ENCODE peak calls at places on chromosomes 1 and 21, in eight cellular contexts. N, Q, O, T, L, A, B and J are unnamed samples.

GRCh38 chr1:200811704-200812103 is 61.1 kb upstream of the GPR25 start:
- DNase-seq in N (no peak), L (no peak), T (no peak), O (no peak), B (no peak), A (no peak), Q (no peak), J (no peak)

GRCh38 chr1:115723756-115724155 is 44.8 kb downstream of the CASQ2 start:
- DNase-seq in N (no peak), L (no peak), Q (no peak), T (no peak), O (no peak), A (no peak), B (no peak), J (no peak)

GRCh38 chr1:150282558-150282958 is 204 bp downstream of the CIART start:
- DNase-seq in A (peak), L (no peak), Q (no peak), N (peak), T (no peak), O (no peak), B (no peak), J (no peak)

GRCh38 chr1:93905051-93905450 is 4.2 kb downstream of the GCLM start:
- DNase-seq in L (no peak), N (peak), A (no peak), T (no peak), Q (no peak), B (no peak), O (no peak), J (no peak)

GRCh38 chr1:15089244-15089992 is 64.1 kb upstream of the TMEM51 start:
- DNase-seq in T (no peak), A (no peak), O (peak), Q (peak), B (no peak), L (no peak), N (no peak), J (no peak)

GRCh38 chr1:151175910-151176309 is at the start of gene TMOD4:
- DNase-seq in T (no peak), A (peak), Q (no peak), L (no peak), N (peak), O (no peak), B (no peak), J (no peak)

GRCh38 chr1:98355656-98356384 is 305.7 kb upstream of the SNX7 start:
- DNase-seq in L (no peak), T (no peak), Q (no peak), N (peak), B (no peak), A (no peak), O (no peak), J (no peak)

GRCh38 chr1:83860506-83861221 is 138.3 kb downstream of the TTLL7 start:
- DNase-seq in O (peak), N (no peak), T (peak), B (peak), A (no peak), Q (peak), L (peak), J (no peak)

GRCh38 chr1:20248954-20249612 is 41.6 kb upstream of the VWA5B1 start:
- DNase-seq in A (no peak), O (no peak), T (no peak), L (no peak), Q (no peak), N (no peak), B (no peak), J (no peak)

GRCh38 chr1:235105051-235106043 is 23.3 kb downstream of the TOMM20 start:
- DNase-seq in N (peak), B (no peak), O (no peak), T (no peak), A (no peak), Q (no peak), L (no peak), J (no peak)

GRCh38 chr1:53294557-53294956 is 33.3 kb downstream of the LRP8 start:
- DNase-seq in Q (no peak), A (no peak), O (no peak), B (no peak), T (no peak), N (peak), L (no peak), J (no peak)

GRCh38 chr1:94617139-94617805 is 75.7 kb upstream of the F3 start:
- DNase-seq in T (no peak), Q (no peak), A (no peak), O (no peak), L (no peak), B (no peak), N (peak), J (no peak)

GRCh38 chr1:208107817-208108608 is 136.2 kb downstream of the PLXNA2 start:
- DNase-seq in T (no peak), L (peak), O (no peak), Q (no peak), N (peak), B (no peak), A (peak), J (no peak)

GRCh38 chr1:224301391-224301790 is 28.6 kb downstream of the NVL start:
- DNase-seq in B (no peak), N (no peak), O (no peak), L (no peak), A (no peak), T (no peak), Q (no peak), J (no peak)

GRCh38 chr1:83857108-83857507 is 141.8 kb downstream of the TTLL7 start:
- DNase-seq in A (no peak), O (no peak), Q (no peak), N (peak), B (no peak), L (no peak), T (no peak), J (no peak)

GRCh38 chr21:28257276-28257675 is 735.4 kb downstream of the LTN1 start:
- DNase-seq in L (no peak), N (no peak), Q (no peak), O (no peak), B (no peak), T (no peak), A (no peak), J (no peak)

GRCh38 chr1:93007941-93008577 is 46.8 kb upstream of the DIPK1A start:
- DNase-seq in T (no peak), B (no peak), O (no peak), L (no peak), Q (no peak), A (no peak), N (peak), J (peak)

GRCh38 chr1:115201598-115201997 is 112.3 kb upstream of the TSPAN2 start:
- DNase-seq in T (no peak), A (no peak), Q (no peak), N (no peak), O (no peak), B (no peak), L (no peak), J (peak)

GRCh38 chr1:206708882-206709281 is 24.2 kb downstream of the MAPKAPK2 start:
- DNase-seq in A (no peak), O (no peak), L (no peak), Q (no peak), T (no peak), N (no peak), B (no peak), J (no peak)

GRCh38 chr1:70324683-70325082 is 29.8 kb downstream of the ANKRD13C start:
- DNase-seq in B (no peak), Q (no peak), L (no peak), N (no peak), T (no peak), O (no peak), A (no peak), J (no peak)

GRCh38 chr1:10685851-10686403 is 110.5 kb downstream of the CASZ1 start:
- DNase-seq in N (peak), A (no peak), L (peak), T (peak), B (no peak), O (no peak), Q (peak), J (no peak)

GRCh38 chr1:18913065-18913502 is 10.7 kb upstream of the ALDH4A1 start:
- DNase-seq in A (peak), T (peak), O (peak), Q (peak), L (peak), N (peak), B (peak), J (no peak)

GRCh38 chr1:22875240-22875639 is 97.4 kb downstream of the LACTBL1 start:
- DNase-seq in N (no peak), Q (no peak), L (no peak), O (no peak), A (no peak), T (no peak), B (no peak), J (no peak)

GRCh38 chr1:197081117-197081753 is 14.2 kb upstream of the F13B start:
- DNase-seq in L (no peak), B (no peak), N (no peak), T (no peak), A (no peak), O (no peak), Q (no peak), J (no peak)

GRCh38 chr1:41740630-41741239 is 178.0 kb downstream of the HIVEP3 start:
- DNase-seq in T (no peak), B (no peak), Q (no peak), A (no peak), L (no peak), N (no peak), O (no peak), J (no peak)

GRCh38 chr1:184827600-184828368 is 73.1 kb upstream of the EDEM3 start:
- DNase-seq in T (no peak), N (peak), A (no peak), O (no peak), B (no peak), L (no peak), Q (no peak), J (no peak)

GRCh38 chr1:40783001-40783905 is at the start of gene KCNQ4:
- DNase-seq in T (peak), L (peak), N (no peak), O (peak), B (no peak), Q (peak), A (peak), J (no peak)

GRCh38 chr1:157104598-157105293 is 5.1 kb upstream of the ETV3L start:
- DNase-seq in L (no peak), O (no peak), B (peak), A (no peak), Q (no peak), N (peak), T (no peak), J (no peak)

GRCh38 chr1:110067957-110068645 is 2.4 kb downstream of the ALX3 start:
- DNase-seq in O (no peak), B (no peak), L (no peak), N (no peak), A (no peak), Q (no peak), T (no peak), J (no peak)

GRCh38 chr1:117658676-117659075 is 52.8 kb downstream of the TENT5C start:
- DNase-seq in O (no peak), L (no peak), B (no peak), T (no peak), A (no peak), Q (peak), N (no peak), J (no peak)

GRCh38 chr1:224643653-224644052 is 27.5 kb downstream of the CNIH3 start:
- DNase-seq in Q (no peak), B (no peak), N (no peak), O (no peak), L (no peak), A (no peak), T (no peak), J (no peak)

GRCh38 chr1:24643362-24644346 is 552 bp downstream of the SRRM1 start:
- DNase-seq in Q (peak), O (no peak), B (peak), L (no peak), A (no peak), N (no peak), T (no peak), J (no peak)

GRCh38 chr1:63063367-63063766 is 259.0 kb upstream of the FOXD3 start:
- DNase-seq in Q (no peak), A (no peak), O (no peak), T (no peak), B (no peak), N (no peak), L (no peak), J (no peak)

GRCh38 chr1:147171399-147172167 is 687 bp downstream of the PRKAB2 start:
- DNase-seq in L (no peak), N (no peak), Q (no peak), O (no peak), T (peak), A (no peak), B (peak), J (no peak)

GRCh38 chr1:178371236-178371635 is 125.5 kb downstream of the CLEC20A start:
- DNase-seq in L (no peak), Q (no peak), O (no peak), B (no peak), N (peak), T (no peak), A (no peak), J (no peak)

GRCh38 chr1:108209456-108210108 is 9.4 kb upstream of the SLC25A24 start:
- DNase-seq in Q (no peak), L (no peak), T (no peak), A (no peak), B (no peak), O (no peak), N (no peak), J (no peak)

GRCh38 chr1:153120945-153121344 is 7.6 kb upstream of the SPRR2F start:
- DNase-seq in O (no peak), B (no peak), A (no peak), N (no peak), L (no peak), Q (no peak), T (no peak), J (no peak)

GRCh38 chr1:204791453-204792366 is 79.0 kb upstream of the NFASC start:
- DNase-seq in O (peak), B (peak), A (no peak), L (peak), N (peak), Q (peak), T (peak), J (no peak)

GRCh38 chr21:32190491-32191144 is 88.2 kb downstream of the MIS18A start:
- DNase-seq in L (no peak), N (no peak), T (no peak), A (no peak), O (no peak), Q (no peak), B (no peak), J (no peak)

GRCh38 chr21:41972511-41973205 is 18.8 kb upstream of the C2CD2 start:
- DNase-seq in B (no peak), T (no peak), O (no peak), L (no peak), Q (peak), N (no peak), A (no peak), J (peak)

GRCh38 chr21:41975391-41976272 is 21.8 kb upstream of the C2CD2 start:
- DNase-seq in Q (no peak), T (no peak), A (no peak), N (no peak), O (no peak), L (no peak), B (no peak), J (peak)

GRCh38 chr21:41974752-41975053 is 20.9 kb upstream of the C2CD2 start:
- DNase-seq in B (no peak), N (no peak), O (no peak), T (no peak), L (no peak), A (no peak), Q (peak), J (peak)

GRCh38 chr21:41973427-41973831 is 19.6 kb upstream of the C2CD2 start:
- DNase-seq in B (no peak), Q (peak), A (no peak), L (no peak), T (no peak), N (no peak), O (no peak), J (peak)

GRCh38 chr21:41973861-41974751 is 20.3 kb upstream of the C2CD2 start:
- DNase-seq in Q (peak), N (peak), T (no peak), B (no peak), O (peak), L (no peak), A (no peak), J (peak)
- TF ChIP-seq CTCF in Q (peak), N (peak), T (no peak), B (no peak), O (no peak), L (no peak), A (no peak), J (no peak)

GRCh38 chr1:67760030-67760821 is 73.0 kb downstream of the GNG12 start:
- DNase-seq in L (peak), T (peak), N (peak), Q (peak), B (peak), O (peak), A (no peak), J (no peak)
- TF ChIP-seq POLR2A in L (no peak), T (no peak), N (no peak), Q (no peak), B (no peak), O (no peak), A (no peak), J (no peak)

DNA sequence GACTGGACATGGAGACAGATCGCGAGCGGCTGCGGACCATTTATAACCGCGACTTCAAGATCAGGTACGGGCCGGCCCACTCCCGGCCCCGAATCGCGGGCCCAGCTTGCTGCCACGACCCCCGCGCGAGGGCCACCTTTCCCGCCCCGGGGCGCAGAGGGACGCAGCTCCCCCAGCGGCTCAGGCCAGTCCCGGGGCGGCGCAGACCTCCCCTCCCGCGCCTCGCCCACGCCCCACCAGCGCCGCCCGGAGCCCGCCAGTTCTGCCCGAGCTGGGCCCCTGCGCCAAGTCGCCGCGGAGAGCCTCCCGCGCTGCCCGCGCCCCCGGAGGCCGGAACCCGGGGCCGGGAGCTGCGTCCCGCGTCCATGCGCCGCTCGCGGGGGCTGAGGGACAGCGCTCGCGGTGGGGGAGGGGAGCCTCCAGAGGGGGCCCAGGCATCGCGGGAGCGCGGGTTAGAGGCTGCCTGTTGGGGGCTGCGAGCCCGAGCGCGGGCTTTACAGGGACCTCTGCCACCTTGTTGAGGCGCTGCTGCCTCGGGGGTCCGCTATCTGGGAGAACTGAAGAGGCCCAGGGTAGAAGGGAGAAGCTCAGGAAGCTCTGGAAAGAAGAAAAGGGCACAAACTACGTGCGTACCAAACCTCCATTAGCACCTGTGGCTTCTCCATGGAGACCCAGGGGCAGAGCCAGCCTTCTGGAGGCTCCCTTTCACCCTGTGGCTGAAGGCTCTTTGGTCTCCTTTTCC is 698 bp downstream of the MOV10 start:
- DNase-seq in O (peak), N (peak), L (peak), B (peak), T (peak), Q (no peak), A (no peak), J (no peak)
- TF ChIP-seq CTCF in O (no peak), N (peak), L (peak), B (peak), T (no peak), Q (no peak), A (no peak), J (peak)

DNA sequence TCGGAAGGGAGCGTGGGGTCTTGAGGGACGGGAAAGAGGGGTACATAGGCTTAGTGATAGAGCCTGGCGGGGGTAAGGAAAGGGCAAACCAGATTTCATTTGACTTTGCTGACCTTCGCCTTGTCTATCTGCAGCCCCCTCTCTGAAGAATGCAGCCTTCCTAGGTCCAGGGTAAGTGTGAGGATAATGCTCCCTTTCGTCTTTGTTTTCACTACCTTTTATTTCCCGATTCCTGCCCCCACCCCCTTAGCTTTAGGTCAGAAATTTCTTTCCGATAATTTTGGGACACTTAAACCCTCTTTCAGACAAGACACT is 396 bp downstream of the ATP5PB start:
- DNase-seq in O (no peak), Q (no peak), L (no peak), N (no peak), A (no peak), B (no peak), T (no peak), J (no peak)
- TF ChIP-seq POLR2A in O (no peak), Q (no peak), L (no peak), N (no peak), A (no peak), B (no peak), T (no peak), J (no peak)

GRCh38 chr1:30548294-30548693 is 175.1 kb downstream of the MATN1 start:
- DNase-seq in A (no peak), O (no peak), N (no peak), Q (no peak), T (no peak), B (no peak), L (no peak), J (no peak)
- TF ChIP-seq CTCF in A (no peak), O (no peak), N (no peak), Q (no peak), T (no peak), B (no peak), L (no peak), J (no peak)

GRCh38 chr1:32742132-32742947 is 39.8 kb upstream of the SYNC start:
- DNase-seq in N (no peak), O (peak), T (no peak), Q (peak), A (no peak), L (peak), B (no peak), J (no peak)
- TF ChIP-seq POLR2A in N (no peak), O (no peak), T (no peak), Q (no peak), A (no peak), L (no peak), B (no peak), J (no peak)

GRCh38 chr21:29943885-29944284 is 4.1 kb upstream of the GRIK1 start:
- DNase-seq in O (no peak), B (no peak), A (no peak), T (no peak), Q (no peak), N (no peak), L (no peak), J (no peak)
- TF ChIP-seq CTCF in O (no peak), B (no peak), A (no peak), T (no peak), Q (peak), N (no peak), L (no peak), J (no peak)